ENCODE peak calls at places on chromosome 10, in eight cellular contexts. Z is hepatocyte; F is NT2/D1; Q is tibial nerve; H is left ventricle myocardium inferior; A is Caco-2; N is uterus; V is CD4-positive, CD25-positive, alpha-beta regulatory T cell. W is an unnamed sample. For H3K9me3, the result is how much of the 10 kb centered on the place peaks cover.

GRCh38 chr10:20999713-21000112 is 102.6 kb upstream of the NEBL start:
- DNase-seq in Z (no peak), V (no peak), F (no peak), Q (no peak), H (no peak), A (no peak), N (no peak), W (no peak)

GRCh38 chr10:25615926-25616325 is 318.1 kb upstream of the MYO3A start:
- DNase-seq in F (no peak), V (no peak), A (no peak), N (no peak), Z (no peak), H (no peak), Q (no peak), W (no peak)

GRCh38 chr10:14687340-14687739 is 87.4 kb downstream of the FAM107B start:
- DNase-seq in V (no peak), Z (no peak), N (no peak), A (peak), F (no peak), H (no peak), Q (no peak), W (no peak)

GRCh38 chr10:84331091-84331490 is 2.7 kb downstream of the CCSER2 start:
- DNase-seq in Z (no peak), Q (no peak), F (no peak), H (no peak), N (no peak), V (no peak), A (no peak), W (no peak)

GRCh38 chr10:43822509-43823236 is 174.0 kb upstream of the ZNF32 start:
- DNase-seq in H (no peak), Z (no peak), V (no peak), A (no peak), F (no peak), N (peak), Q (no peak), W (no peak)

GRCh38 chr10:18097524-18097923 is 42.7 kb upstream of the CACNB2 start:
- DNase-seq in H (no peak), V (no peak), Q (no peak), Z (no peak), F (no peak), N (no peak), A (no peak), W (no peak)

GRCh38 chr10:101444058-101444457 is 90.1 kb downstream of the BTRC start:
- DNase-seq in H (no peak), Z (no peak), A (no peak), N (no peak), V (peak), Q (no peak), F (no peak), W (no peak)

GRCh38 chr10:90856964-90857634 is 740 bp downstream of the HTR7 start:
- DNase-seq in A (no peak), Z (no peak), V (peak), N (no peak), H (no peak), F (no peak), Q (no peak), W (no peak)

GRCh38 chr10:110392860-110393732 is 88.4 kb upstream of the SMNDC1 start:
- DNase-seq in Z (peak), A (no peak), V (no peak), H (no peak), Q (no peak), F (no peak), N (peak), W (no peak)

GRCh38 chr10:388661-389045 is 253.4 kb downstream of the ZMYND11 start:
- DNase-seq in Z (no peak), Q (no peak), F (no peak), V (no peak), A (no peak), H (no peak), N (no peak), W (no peak)

GRCh38 chr10:49107890-49108274 is 7.4 kb downstream of the VSTM4 start:
- DNase-seq in F (no peak), V (no peak), N (no peak), H (no peak), Z (no peak), Q (no peak), A (no peak), W (no peak)

GRCh38 chr10:111077715-111078504 is 1.1 kb downstream of the ADRA2A start:
- DNase-seq in H (peak), N (no peak), Q (no peak), V (peak), A (no peak), F (no peak), Z (peak), W (no peak)

GRCh38 chr10:45100429-45100828 is 99.7 kb downstream of the ZNF22 start:
- DNase-seq in V (no peak), H (no peak), F (no peak), A (no peak), Z (no peak), Q (no peak), N (no peak), W (no peak)

GRCh38 chr10:15344876-15345285 is 26.2 kb downstream of the FAM171A1 start:
- DNase-seq in A (peak), N (no peak), H (no peak), V (no peak), Z (no peak), F (no peak), Q (no peak), W (no peak)

GRCh38 chr10:29276251-29276850 is 12.5 kb upstream of the LYZL1 start:
- DNase-seq in H (no peak), V (no peak), F (no peak), A (no peak), N (no peak), Z (no peak), Q (no peak), W (no peak)

GRCh38 chr10:100568937-100569336 is 33.2 kb downstream of the HIF1AN start:
- DNase-seq in Q (no peak), F (no peak), A (no peak), H (no peak), N (no peak), V (no peak), Z (no peak), W (no peak)

GRCh38 chr10:116082762-116083161 is 190.2 kb downstream of the GFRA1 start:
- DNase-seq in Z (no peak), F (no peak), N (no peak), Q (no peak), V (no peak), A (no peak), H (no peak), W (no peak)

GRCh38 chr10:44516941-44517340 is 132.0 kb upstream of the CXCL12 start:
- DNase-seq in A (no peak), H (no peak), Q (no peak), V (no peak), N (no peak), F (no peak), Z (no peak), W (no peak)

GRCh38 chr10:125158528-125159485 is 1.6 kb downstream of the CTBP2 start:
- DNase-seq in V (no peak), Q (no peak), H (peak), N (peak), F (no peak), Z (peak), A (peak), W (no peak)

GRCh38 chr10:101052285-101052684 is 9.5 kb upstream of the KAZALD1 start:
- DNase-seq in Z (no peak), A (no peak), F (no peak), H (no peak), V (no peak), Q (no peak), N (no peak), W (no peak)

GRCh38 chr10:90644165-90644564 is 213.7 kb downstream of the HTR7 start:
- DNase-seq in Q (no peak), H (no peak), A (no peak), F (no peak), Z (no peak), N (no peak), V (no peak), W (no peak)

GRCh38 chr10:97713351-97713827 is at the start of gene MARVELD1:
- DNase-seq in F (no peak), Z (peak), Q (peak), A (peak), H (peak), N (peak), V (no peak), W (no peak)

GRCh38 chr10:88583584-88583957 is 453 bp upstream of the RNLS start:
- DNase-seq in A (no peak), Z (no peak), H (no peak), Q (no peak), N (no peak), V (no peak), F (no peak), W (no peak)

GRCh38 chr10:99854860-99855259 is 72.4 kb downstream of the ABCC2 start:
- DNase-seq in Q (no peak), A (peak), N (peak), F (no peak), H (no peak), V (no peak), Z (peak), W (no peak)

GRCh38 chr10:10830316-10831061 is 187.2 kb upstream of the CELF2 start:
- DNase-seq in Z (no peak), Q (no peak), N (no peak), F (no peak), V (no peak), A (no peak), H (no peak), W (no peak)

GRCh38 chr10:93921338-93921737 is 27.6 kb downstream of the SLC35G1 start:
- DNase-seq in A (peak), Z (no peak), N (no peak), F (no peak), H (no peak), Q (no peak), V (peak), W (no peak)

GRCh38 chr10:132626761-132627735 is 89.5 kb downstream of the INPP5A start:
- DNase-seq in H (peak), Q (no peak), N (peak), F (no peak), V (no peak), A (no peak), Z (no peak), W (peak)

GRCh38 chr10:24848169-24848688 is 104.2 kb downstream of the PRTFDC1 start:
- DNase-seq in N (no peak), V (no peak), F (no peak), Z (no peak), A (no peak), H (no peak), Q (no peak), W (no peak)

GRCh38 chr10:114281461-114281860 is 42.4 kb downstream of the VWA2 start:
- DNase-seq in V (no peak), F (no peak), Z (no peak), A (peak), N (no peak), H (no peak), Q (no peak), W (no peak)

GRCh38 chr10:82576093-82576492 is 701.1 kb downstream of the NRG3 start:
- DNase-seq in H (no peak), A (no peak), V (no peak), F (no peak), Q (no peak), N (no peak), Z (no peak), W (no peak)
- H3K9me3 ChIP-seq in H (under half), A (under half), V (under half), F (under half), Q (under half), N (under half), Z (under half), W (under half)

GRCh38 chr10:58400609-58401008 is 15.4 kb downstream of the TFAM start:
- DNase-seq in N (no peak), F (no peak), A (no peak), Z (no peak), Q (no peak), V (no peak), H (no peak), W (no peak)
- H3K9me3 ChIP-seq in N (under half), F (under half), A (under half), Z (under half), Q (under half), V (under half), H (under half), W (under half)

GRCh38 chr10:130621231-130621775 is 485.1 kb downstream of the GLRX3 start:
- DNase-seq in H (no peak), N (no peak), F (no peak), V (no peak), Z (no peak), Q (no peak), A (no peak), W (no peak)
- H3K9me3 ChIP-seq in H (under half), N (under half), F (under half), V (under half), Z (under half), Q (under half), A (under half), W (under half)

DNA sequence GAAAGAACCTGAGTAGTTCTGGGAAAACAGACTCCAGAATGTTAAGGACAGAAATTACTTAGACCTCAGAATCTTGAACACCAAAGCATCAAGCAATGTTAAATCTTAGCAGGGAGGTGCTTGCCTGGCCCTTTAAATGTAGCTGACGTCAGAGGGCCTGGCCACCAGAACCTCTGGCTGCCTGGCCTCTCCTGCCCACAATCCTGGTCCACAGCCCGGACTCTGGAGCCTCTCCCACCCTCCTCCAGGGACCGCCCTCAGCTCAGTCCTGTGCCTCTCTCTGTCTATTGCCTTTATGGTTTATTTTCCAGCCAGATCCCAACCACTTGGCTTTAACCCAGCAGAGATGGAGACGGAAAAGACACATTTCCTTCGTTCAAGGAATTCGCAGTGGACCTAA is 42.2 kb upstream of the EGR2 start:
- DNase-seq in F (no peak), N (no peak), H (peak), Q (no peak), A (no peak), Z (no peak), V (no peak), W (no peak)
- H3K9me3 ChIP-seq in F (under half), N (under half), H (under half), Q (under half), A (under half), Z (under half), V (under half), W (under half)

DNA sequence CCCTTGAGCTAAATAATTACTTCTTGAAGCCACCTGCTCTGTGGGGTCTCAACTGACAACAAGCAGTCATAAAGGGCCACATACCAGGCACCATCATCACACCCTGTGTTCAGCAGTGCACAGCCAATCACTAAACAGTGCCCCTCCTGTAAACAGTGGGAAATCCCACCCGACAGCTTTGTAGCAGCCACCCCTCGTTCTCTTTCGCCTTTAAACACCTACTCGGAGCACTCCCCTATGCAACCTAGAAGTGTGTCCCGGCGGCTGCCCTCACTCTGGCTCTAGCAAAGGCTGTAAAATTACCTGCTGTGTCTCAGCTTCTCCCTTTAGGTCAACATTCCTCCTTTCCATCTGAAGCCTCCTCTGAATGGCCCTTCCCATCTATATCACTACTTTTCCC is 111.9 kb downstream of the TCERG1L start:
- DNase-seq in N (no peak), A (no peak), V (no peak), H (no peak), Z (no peak), Q (no peak), F (no peak), W (no peak)
- H3K9me3 ChIP-seq in N (under half), A (under half), V (under half), H (under half), Z (under half), Q (under half), F (under half), W (under half)

GRCh38 chr10:42734537-42734936 is 48.1 kb upstream of the BMS1 start:
- DNase-seq in V (no peak), A (no peak), F (no peak), N (no peak), Z (no peak), H (no peak), Q (no peak), W (no peak)
- H3K9me3 ChIP-seq in V (under half), A (under half), F (under half), N (under half), Z (under half), H (under half), Q (under half), W (under half)

GRCh38 chr10:102656026-102656425 is 11.7 kb downstream of the TRIM8 start:
- DNase-seq in A (no peak), Q (no peak), V (no peak), F (no peak), H (no peak), Z (no peak), N (no peak), W (no peak)

GRCh38 chr10:102654566-102654965 is 10.3 kb downstream of the TRIM8 start:
- DNase-seq in Q (no peak), V (no peak), Z (no peak), N (no peak), H (no peak), F (no peak), A (no peak), W (no peak)

GRCh38 chr10:102656791-102657371 is 12.6 kb downstream of the TRIM8 start:
- DNase-seq in Z (no peak), A (no peak), N (no peak), F (no peak), H (no peak), Q (no peak), V (no peak), W (no peak)

GRCh38 chr10:102657451-102657850 is 13.2 kb downstream of the TRIM8 start:
- DNase-seq in Z (no peak), Q (no peak), A (no peak), N (no peak), F (no peak), H (no peak), V (no peak), W (no peak)

DNA sequence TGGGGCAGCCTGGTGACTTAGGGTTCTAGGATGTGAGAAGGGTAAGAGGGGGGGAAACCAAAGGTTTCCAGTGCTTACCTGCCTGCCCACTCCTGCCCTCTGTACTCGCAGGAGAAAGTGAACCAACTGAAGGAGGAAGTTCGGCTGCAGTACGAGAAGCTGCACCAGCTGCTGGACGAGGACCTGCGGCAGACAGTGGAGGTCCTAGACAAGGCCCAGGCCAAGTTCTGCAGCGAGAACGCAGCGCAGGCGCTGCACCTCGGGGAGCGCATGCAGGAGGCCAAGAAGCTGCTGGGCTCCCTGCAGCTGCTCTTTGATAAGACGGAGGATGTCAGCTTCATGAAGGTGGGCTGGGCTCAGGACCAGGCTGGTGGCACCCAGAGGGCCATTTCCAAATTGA is 10.7 kb downstream of the TRIM8 start:
- DNase-seq in N (no peak), A (no peak), H (no peak), V (no peak), Q (no peak), F (no peak), Z (no peak), W (no peak)
- H3K9me3 ChIP-seq in N (under half), A (under half), H (under half), V (under half), Q (under half), F (under half), Z (under half), W (under half)